ENCODE peak calls at places on chromosome 3, in nine cellular contexts. P is right atrium auricular region, Z is IMR-90, N is mucosa of descending colon, Q is psoas muscle, E is body of pancreas, T is esophagus squamous epithelium, W is left ventricle myocardium inferior, U is tibial artery. A is an unnamed sample. For H3K36me3, the result is how much of the 10 kb centered on the place peaks cover.

GRCh38 chr3:151075869-151076573 is 9.4 kb upstream of the MED12L start:
- DNase-seq in P (no peak), Z (no peak), N (no peak), Q (no peak), E (no peak), T (no peak), W (no peak), U (no peak), A (no peak)

GRCh38 chr3:50652709-50653108 is 22.0 kb upstream of the DOCK3 start:
- DNase-seq in P (no peak), Z (peak), N (no peak), Q (peak), E (peak), T (no peak), W (peak), U (no peak), A (peak)

GRCh38 chr3:174198199-174198598 is 660.9 kb upstream of the NAALADL2 start:
- DNase-seq in P (no peak), Z (peak), N (no peak), Q (no peak), E (no peak), T (no peak), W (no peak), U (no peak), A (no peak)

GRCh38 chr3:37591130-37591865 is 270.4 kb upstream of the CTDSPL start:
- DNase-seq in P (no peak), Z (no peak), N (no peak), Q (no peak), E (no peak), T (no peak), W (peak), U (no peak), A (no peak)

GRCh38 chr3:23319913-23320312 is 116.8 kb downstream of the UBE2E2 start:
- DNase-seq in P (no peak), Z (no peak), N (no peak), Q (no peak), E (no peak), T (no peak), W (no peak), U (no peak), A (no peak)

GRCh38 chr3:159250961-159251360 is 449.1 kb downstream of the MFSD1 start:
- DNase-seq in P (no peak), Z (no peak), N (no peak), Q (no peak), E (no peak), T (no peak), W (no peak), U (no peak), A (no peak)

GRCh38 chr3:62369476-62369743 is 3.9 kb downstream of the FEZF2 start:
- DNase-seq in P (no peak), Z (no peak), N (no peak), Q (no peak), E (no peak), T (no peak), W (no peak), U (no peak), A (no peak)

GRCh38 chr3:146577662-146578061 is 27.5 kb downstream of the PLSCR5 start:
- DNase-seq in P (no peak), Z (peak), N (no peak), Q (no peak), E (peak), T (no peak), W (no peak), U (no peak), A (peak)

GRCh38 chr3:183268361-183268760 is 15.3 kb downstream of the B3GNT5 start:
- DNase-seq in P (no peak), Z (no peak), N (no peak), Q (no peak), E (no peak), T (no peak), W (no peak), U (no peak), A (no peak)

GRCh38 chr3:47089605-47090004 is 74.3 kb downstream of the SETD2 start:
- DNase-seq in P (no peak), Z (no peak), N (no peak), Q (no peak), E (no peak), T (no peak), W (no peak), U (no peak), A (no peak)

GRCh38 chr3:47096955-47097354 is 67.0 kb downstream of the SETD2 start:
- DNase-seq in P (no peak), Z (peak), N (no peak), Q (no peak), E (no peak), T (no peak), W (no peak), U (no peak), A (no peak)

DNA sequence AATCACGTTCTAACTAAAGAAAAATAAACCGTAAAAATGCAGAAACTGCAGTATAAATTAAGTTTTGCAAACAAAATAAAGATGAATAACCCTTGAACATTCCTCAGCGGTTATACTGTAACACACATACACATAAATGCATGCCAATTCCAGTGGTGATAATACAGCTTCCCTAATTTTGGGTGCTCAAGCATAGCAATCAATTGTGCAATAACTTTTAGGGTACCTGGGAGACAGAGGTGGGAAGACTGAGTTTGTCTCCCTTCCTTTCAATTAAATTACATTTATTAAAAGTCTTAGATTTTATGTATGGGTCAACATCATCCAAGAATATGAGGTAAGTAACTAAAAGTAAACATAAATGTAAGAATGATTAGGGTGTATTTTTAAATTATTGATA is 71.8 kb downstream of the SETD2 start:
- DNase-seq in P (no peak), Z (no peak), N (no peak), Q (no peak), E (no peak), T (no peak), W (no peak), U (no peak), A (no peak)
- H3K36me3 ChIP-seq in P (under half), Z (under half), N (under half), Q (under half), E (under half), T (under half), W (half or more), U (half or more), A (half or more)

GRCh38 chr3:184347321-184348056 is 10.1 kb downstream of the FAM131A start:
- DNase-seq in P (no peak), Z (no peak), N (no peak), Q (no peak), E (no peak), T (no peak), W (no peak), U (no peak), A (no peak)
- H3K4me3 ChIP-seq in P (no peak), Z (no peak), N (no peak), Q (no peak), E (no peak), T (no peak), W (no peak), U (no peak), A (no peak)

DNA sequence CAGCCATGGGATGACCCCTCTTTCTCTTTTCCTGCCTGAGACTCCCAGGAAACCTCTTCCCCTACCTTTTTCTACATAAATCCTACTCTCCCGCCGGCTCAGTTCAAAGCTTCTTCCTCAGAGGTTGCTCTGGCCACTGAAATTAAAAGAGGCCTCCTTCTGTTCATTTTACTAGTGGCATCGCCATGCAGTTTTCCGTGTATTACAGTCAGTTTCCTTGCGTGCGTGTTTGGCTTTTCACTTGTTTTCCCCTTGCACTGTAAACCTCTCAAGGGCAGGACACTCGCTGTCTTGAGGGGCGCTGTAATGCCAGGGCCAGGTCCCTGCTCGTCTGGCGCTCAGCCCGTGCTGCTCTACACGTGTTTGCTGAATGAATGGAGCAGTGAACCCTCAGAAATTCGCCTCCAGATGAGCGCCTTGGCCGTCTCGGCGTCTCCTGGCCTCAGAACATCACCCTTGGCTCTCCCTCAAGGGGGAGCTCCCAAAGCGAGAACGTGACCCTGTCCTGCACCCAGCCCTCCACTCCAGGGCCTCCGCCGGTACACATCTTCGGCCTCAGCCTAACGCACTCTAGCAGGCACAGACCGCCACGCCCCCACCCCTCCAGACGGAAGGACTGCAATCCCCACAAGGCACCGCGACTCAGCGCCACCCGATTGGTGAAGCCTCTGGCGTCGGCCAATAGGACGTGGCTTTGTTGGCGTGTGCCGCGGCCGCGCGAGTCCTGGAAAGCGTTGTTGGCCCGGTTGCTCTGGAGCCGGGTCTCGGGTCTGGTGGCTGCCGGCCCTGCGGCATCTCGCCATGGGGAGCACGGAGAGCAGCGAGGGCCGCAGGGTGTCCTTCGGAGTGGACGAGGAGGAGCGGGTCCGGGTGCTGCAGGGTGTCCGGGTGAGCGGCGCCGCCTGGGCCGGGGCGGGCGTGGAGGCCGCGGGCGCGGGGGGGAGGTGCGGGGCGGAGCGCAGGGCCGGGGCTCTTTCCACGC is at the start of gene CHCHD6:
- DNase-seq in P (peak), Z (peak), N (peak), Q (peak), E (peak), T (peak), W (peak), U (peak), A (peak)
- TF ChIP-seq CTCF in P (no peak), Z (no peak), N (no peak), Q (peak), E (no peak), T (peak), W (no peak), U (no peak), A (peak)

DNA sequence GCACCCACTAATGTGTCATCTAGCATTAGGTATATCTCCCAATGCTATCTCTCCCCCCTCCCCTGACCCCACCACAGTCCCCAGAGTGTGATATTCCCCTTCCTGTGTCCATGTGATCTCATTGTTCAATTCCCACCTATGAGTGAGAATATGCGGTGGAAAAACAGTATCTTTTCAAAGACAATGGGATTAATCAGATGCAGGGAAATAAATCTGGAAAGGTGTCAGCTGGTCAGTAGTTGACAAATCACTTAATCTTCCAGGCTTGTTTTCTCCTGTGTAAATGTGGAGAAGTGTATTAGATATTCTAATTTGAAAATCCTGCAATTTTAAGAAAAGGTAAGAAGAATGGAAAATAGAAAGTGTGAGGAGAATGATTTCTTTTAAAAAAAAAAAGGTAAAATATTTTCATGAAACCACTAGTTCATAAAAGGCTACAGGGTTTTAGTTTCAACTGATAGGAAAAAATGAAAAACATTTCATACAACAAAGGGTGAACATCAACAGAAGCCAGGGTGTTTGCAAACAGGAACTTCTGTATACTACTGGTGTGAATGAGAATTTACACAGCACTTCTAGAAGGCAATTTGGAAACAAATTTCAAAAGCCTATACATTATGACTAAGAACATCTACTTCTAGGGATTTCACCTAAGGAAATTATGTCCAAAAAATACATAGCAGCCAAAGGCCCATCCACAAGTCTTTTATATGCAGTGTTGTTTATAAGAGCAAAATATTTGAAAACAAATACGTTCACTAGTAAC is 113.5 kb downstream of the CBLB start:
- DNase-seq in P (no peak), Z (no peak), N (no peak), Q (no peak), E (no peak), T (no peak), W (no peak), U (no peak), A (no peak)
- H3K36me3 ChIP-seq in P (under half), Z (under half), N (under half), Q (under half), E (under half), T (under half), W (under half), U (under half), A (under half)

GRCh38 chr3:132448211-132448961 is 31.1 kb downstream of the DNAJC13 start:
- DNase-seq in P (no peak), Z (peak), N (no peak), Q (no peak), E (peak), T (no peak), W (peak), U (peak), A (no peak)
- H3K4me3 ChIP-seq in P (no peak), Z (no peak), N (no peak), Q (peak), E (no peak), T (no peak), W (peak), U (no peak), A (no peak)

GRCh38 chr3:121155023-121155422 is 247.0 kb downstream of the STXBP5L start:
- DNase-seq in P (no peak), Z (no peak), N (no peak), Q (no peak), E (no peak), T (no peak), W (no peak), U (no peak), A (no peak)

GRCh38 chr3:121153851-121154250 is 245.8 kb downstream of the STXBP5L start:
- DNase-seq in P (no peak), Z (no peak), N (no peak), Q (no peak), E (no peak), T (no peak), W (no peak), U (no peak), A (no peak)

GRCh38 chr3:121152573-121152972 is 244.6 kb downstream of the STXBP5L start:
- DNase-seq in P (no peak), Z (no peak), N (no peak), Q (no peak), E (no peak), T (no peak), W (no peak), U (no peak), A (peak)
- TF ChIP-seq CTCF in P (no peak), Z (no peak), N (no peak), Q (no peak), E (no peak), T (no peak), W (no peak), U (no peak), A (peak)

DNA sequence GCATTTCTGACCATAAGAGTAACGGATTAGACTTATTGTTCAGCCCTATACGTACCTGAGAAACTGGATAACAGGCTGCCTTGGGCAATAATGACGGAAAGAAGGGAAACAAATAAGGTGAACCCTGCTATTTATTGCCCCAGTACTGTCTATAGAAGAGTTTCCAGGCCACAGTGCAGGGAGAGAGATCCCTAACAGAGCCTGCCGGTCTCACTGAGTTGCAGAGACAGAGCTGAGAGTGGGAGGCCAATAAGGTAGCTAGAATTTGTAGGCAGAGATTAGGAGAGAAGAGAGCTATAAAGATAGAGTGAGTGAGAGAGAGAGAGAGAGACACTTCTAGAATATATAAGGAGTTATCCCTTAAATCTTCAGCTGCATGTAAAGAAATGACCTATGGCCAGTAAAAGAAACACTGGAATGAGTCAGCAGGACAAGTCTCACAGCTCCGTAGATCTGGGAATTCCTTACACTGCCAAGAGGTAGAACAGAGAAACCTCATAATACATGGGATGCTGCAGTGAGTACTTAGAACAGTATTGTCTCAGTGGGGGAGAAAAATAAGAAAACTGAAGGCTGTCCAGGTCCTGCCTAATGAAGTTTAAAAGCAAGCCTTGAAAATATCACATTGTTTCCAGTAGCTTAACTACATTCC is 51.8 kb downstream of the ST3GAL6 start:
- DNase-seq in P (no peak), Z (peak), N (no peak), Q (no peak), E (no peak), T (no peak), W (no peak), U (no peak), A (no peak)
- H3K36me3 ChIP-seq in P (under half), Z (under half), N (under half), Q (under half), E (under half), T (under half), W (half or more), U (under half), A (under half)

A was measured in OCI-LY7.